ENCODE peak calls at places on chromosomes 13 and 19, in four cellular contexts. N is WTC11, F is GM12878, V is HepG2. L is an unnamed sample.

GRCh38 chr13:109840201-109840892 is 54.0 kb upstream of the IRS2 start:
- DNase-seq in N (no peak), F (no peak), V (no peak), L (no peak)

GRCh38 chr19:18304194-18304495 is 18.7 kb downstream of the LSM4 start:
- DNase-seq in N (no peak), F (no peak), V (no peak), L (no peak)

GRCh38 chr19:39499082-39499642 is 415 bp downstream of the DLL3 start:
- DNase-seq in N (peak), F (no peak), V (no peak), L (no peak)

GRCh38 chr19:56748443-56748842 is 76.9 kb upstream of the ZNF835 start:
- DNase-seq in N (no peak), F (no peak), V (peak), L (no peak)

GRCh38 chr13:51444922-51445321 is 7.9 kb downstream of the INTS6 start:
- DNase-seq in N (no peak), F (no peak), V (no peak), L (peak)

GRCh38 chr13:32917504-32917903 is 98.7 kb upstream of the KL start:
- DNase-seq in N (no peak), F (peak), V (no peak), L (no peak)

GRCh38 chr13:112159575-112160547 is 92.9 kb downstream of the SOX1 start:
- DNase-seq in N (peak), F (no peak), V (peak), L (no peak)

GRCh38 chr13:76693086-76693485 is 193.1 kb downstream of the KCTD12 start:
- DNase-seq in N (no peak), F (no peak), V (no peak), L (no peak)

GRCh38 chr13:25963681-25964080 is 88.1 kb downstream of the SHISA2 start:
- DNase-seq in N (no peak), F (no peak), V (no peak), L (no peak)

GRCh38 chr13:98443800-98444325 is 133.0 kb downstream of the STK24 start:
- DNase-seq in N (no peak), F (no peak), V (no peak), L (no peak)

GRCh38 chr13:89458456-89458855 is 1787.3 kb downstream of the SLITRK5 start:
- DNase-seq in N (no peak), F (no peak), V (no peak), L (no peak)

GRCh38 chr13:50731400-50731799 is 112.1 kb downstream of the DLEU7 start:
- DNase-seq in N (no peak), F (peak), V (no peak), L (no peak)

GRCh38 chr13:29619995-29620394 is 24.5 kb upstream of the SLC7A1 start:
- DNase-seq in N (no peak), F (no peak), V (no peak), L (no peak)

GRCh38 chr19:17703823-17704463 is 15.3 kb upstream of the MAP1S start:
- DNase-seq in N (peak), F (no peak), V (peak), L (peak)

GRCh38 chr19:2336528-2337328 is 8.2 kb downstream of the SPPL2B start:
- DNase-seq in N (no peak), F (no peak), V (no peak), L (no peak)

GRCh38 chr13:48125794-48126228 is 30.9 kb upstream of the MED4 start:
- DNase-seq in N (no peak), F (no peak), V (peak), L (no peak)

GRCh38 chr19:7883796-7884570 is 4.3 kb upstream of the LRRC8E start:
- DNase-seq in N (no peak), F (no peak), V (no peak), L (no peak)

GRCh38 chr13:37406031-37406430 is 192.5 kb downstream of the POSTN start:
- DNase-seq in N (no peak), F (no peak), V (no peak), L (no peak)

GRCh38 chr19:4581381-4582111 is 22.1 kb upstream of the SEMA6B start:
- DNase-seq in N (peak), F (no peak), V (no peak), L (peak)

GRCh38 chr13:50421457-50422130 is 406.4 kb downstream of the KCNRG start:
- DNase-seq in N (no peak), F (no peak), V (no peak), L (no peak)

GRCh38 chr19:13208131-13208963 is 58.1 kb downstream of the IER2 start:
- DNase-seq in N (no peak), F (peak), V (no peak), L (no peak)

GRCh38 chr13:109383683-109384082 is 402.7 kb downstream of the IRS2 start:
- DNase-seq in N (no peak), F (no peak), V (no peak), L (no peak)

GRCh38 chr19:44640518-44640917 is 3.2 kb upstream of the PVR start:
- DNase-seq in N (no peak), F (no peak), V (no peak), L (no peak)

GRCh38 chr13:90526711-90527110 is 820.8 kb upstream of the MIR17HG start:
- DNase-seq in N (no peak), F (no peak), V (no peak), L (no peak)

GRCh38 chr13:64553411-64554129 is 2676.6 kb downstream of the PCDH9 start:
- DNase-seq in N (no peak), F (no peak), V (no peak), L (no peak)

DNA sequence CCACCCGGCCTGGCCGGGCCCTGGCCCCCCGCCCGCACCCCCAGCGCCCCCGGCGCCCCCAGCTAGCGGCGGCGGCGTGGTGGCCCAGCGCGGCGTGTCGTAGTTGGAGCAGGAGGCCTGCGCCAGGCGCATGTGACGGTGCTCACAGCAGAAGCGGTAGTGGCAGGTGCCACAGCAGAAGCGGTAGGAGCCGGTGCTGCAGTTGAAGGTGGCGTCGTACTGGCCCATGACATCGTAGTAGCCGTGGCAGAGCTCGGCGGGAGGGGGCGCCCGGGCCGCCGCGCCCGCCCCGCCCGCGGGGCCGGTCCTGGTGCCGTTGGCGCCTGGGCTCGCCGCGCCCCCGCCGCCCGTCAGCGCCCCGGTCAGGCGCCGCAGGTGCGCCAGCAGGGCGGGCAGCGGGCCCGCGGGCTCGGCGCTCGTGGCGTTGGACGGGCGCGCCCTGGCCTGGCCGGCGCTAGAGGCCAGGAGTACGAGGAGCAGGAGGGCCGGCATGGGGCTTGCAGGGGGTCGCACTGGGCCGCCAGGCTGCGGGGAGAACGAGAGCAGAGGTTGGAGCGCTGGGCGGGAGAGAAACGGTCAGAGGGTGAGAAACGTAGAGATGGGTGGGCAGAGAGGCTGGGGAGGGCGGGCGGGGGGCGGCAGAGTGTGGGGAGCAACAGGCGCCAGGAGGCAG is 592 bp downstream of the SHISA7 start:
- DNase-seq in N (peak), F (no peak), V (no peak), L (no peak)
- TF ChIP-seq CBFB in N (no peak), F (no peak), V (no peak), L (no peak)

DNA sequence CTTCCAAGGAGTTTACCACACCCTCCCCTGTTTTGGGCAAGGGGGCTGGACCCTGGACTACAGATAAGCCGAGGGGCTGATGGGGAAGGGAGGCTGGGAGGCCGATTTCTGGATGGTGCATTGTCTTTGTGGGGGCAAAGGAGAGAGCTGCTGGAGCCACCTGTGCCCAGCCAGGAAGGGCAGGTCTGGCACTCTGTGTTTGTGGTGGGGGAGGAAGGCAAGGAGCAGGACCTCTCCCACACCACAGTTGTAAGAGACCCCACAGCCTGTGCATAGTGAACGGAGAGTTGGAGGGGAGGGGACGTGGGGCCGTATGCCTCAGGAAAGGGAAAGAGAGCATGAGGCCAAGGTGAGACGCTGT is 16.0 kb upstream of the PRR19 start:
- DNase-seq in N (no peak), F (no peak), V (no peak), L (no peak)
- TF ChIP-seq CBFB in N (no peak), F (no peak), V (no peak), L (no peak)

GRCh38 chr19:55344444-55344843 is 4.8 kb downstream of the KMT5C start:
- DNase-seq in N (no peak), F (no peak), V (no peak), L (no peak)
- TF ChIP-seq CBFB in N (no peak), F (no peak), V (no peak), L (no peak)

GRCh38 chr13:52968074-52968700 is 60.4 kb upstream of the OLFM4 start:
- DNase-seq in N (peak), F (peak), V (peak), L (peak)
- TF ChIP-seq CBFB in N (no peak), F (no peak), V (no peak), L (no peak)

DNA sequence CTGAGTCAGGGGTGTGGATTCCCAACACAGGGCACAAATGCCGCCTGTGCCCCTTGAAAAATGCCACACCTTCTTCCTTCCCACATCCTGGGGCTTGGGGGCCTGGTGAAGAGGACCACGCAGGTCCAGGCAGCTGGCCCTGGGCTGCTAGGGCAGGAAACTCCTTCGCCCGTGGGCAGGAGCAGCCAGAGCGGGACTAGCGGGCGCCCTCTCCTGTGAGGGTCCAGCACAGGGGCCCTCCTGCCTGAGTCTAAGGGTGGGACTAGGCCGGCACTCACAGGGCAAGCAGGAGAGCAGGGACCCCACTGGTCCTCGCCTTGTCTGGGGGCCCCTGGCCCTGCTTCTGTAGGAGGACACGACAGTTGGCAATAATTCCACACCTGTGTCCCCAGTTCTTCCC is 7.5 kb upstream of the CEBPA start:
- DNase-seq in N (no peak), F (no peak), V (no peak), L (no peak)
- TF ChIP-seq CBFB in N (no peak), F (no peak), V (no peak), L (no peak)

GRCh38 chr13:73138276-73138950 is 79.6 kb downstream of the KLF5 start:
- DNase-seq in N (no peak), F (no peak), V (peak), L (no peak)

GRCh38 chr13:73131247-73131646 is 72.4 kb downstream of the KLF5 start:
- DNase-seq in N (no peak), F (no peak), V (no peak), L (no peak)

GRCh38 chr13:73129023-73129422 is 70.2 kb downstream of the KLF5 start:
- DNase-seq in N (no peak), F (no peak), V (no peak), L (no peak)

GRCh38 chr13:73136776-73137175 is 78.0 kb downstream of the KLF5 start:
- DNase-seq in N (no peak), F (no peak), V (no peak), L (no peak)

GRCh38 chr13:73133536-73133935 is 74.7 kb downstream of the KLF5 start:
- DNase-seq in N (no peak), F (no peak), V (no peak), L (no peak)
- TF ChIP-seq CBFB in N (no peak), F (no peak), V (no peak), L (no peak)

GRCh38 chr19:11551603-11552235 is 7.3 kb downstream of the ELOF1 start:
- DNase-seq in N (peak), F (no peak), V (no peak), L (no peak)
- TF ChIP-seq CBFB in N (no peak), F (no peak), V (no peak), L (no peak)

GRCh38 chr13:92259523-92259922 is 861.1 kb downstream of the GPC5 start:
- DNase-seq in N (no peak), F (no peak), V (no peak), L (no peak)
- TF ChIP-seq CBFB in N (no peak), F (no peak), V (no peak), L (no peak)

GRCh38 chr13:44136693-44137268 is 236.8 kb upstream of the SERP2 start:
- DNase-seq in N (no peak), F (no peak), V (no peak), L (no peak)
- TF ChIP-seq CBFB in N (no peak), F (no peak), V (no peak), L (no peak)

GRCh38 chr13:102487330-102487729 is 85.5 kb upstream of the FGF14 start:
- DNase-seq in N (no peak), F (no peak), V (no peak), L (no peak)

GRCh38 chr13:102484329-102484728 is 82.5 kb upstream of the FGF14 start:
- DNase-seq in N (no peak), F (no peak), V (no peak), L (no peak)
- TF ChIP-seq CBFB in N (no peak), F (no peak), V (no peak), L (no peak)